ENCODE peak calls at places on chromosomes 11 and 22, in eight cellular contexts. Y, H, M, N, A, L, F and C are unnamed samples.

GRCh38 chr11:1261241-1262071 is 38.6 kb downstream of the MUC5B start:
- DNase-seq in N (no peak), H (no peak), F (no peak), M (no peak), A (no peak), L (no peak), Y (no peak), C (no peak)

GRCh38 chr22:40628354-40629042 is 8.0 kb downstream of the MRTFA start:
- DNase-seq in F (no peak), L (no peak), M (no peak), H (no peak), Y (no peak), A (no peak), N (peak), C (no peak)

GRCh38 chr11:2298131-2298794 is 3.5 kb downstream of the C11orf21 start:
- DNase-seq in M (peak), L (peak), H (no peak), F (no peak), Y (no peak), N (no peak), A (no peak), C (no peak)

GRCh38 chr11:65867284-65868071 is 5.1 kb downstream of the EFEMP2 start:
- DNase-seq in A (no peak), H (no peak), F (no peak), Y (no peak), L (no peak), N (no peak), M (peak), C (no peak)

GRCh38 chr22:49372111-49372529 is 455.6 kb downstream of the BRD1 start:
- DNase-seq in F (no peak), Y (no peak), H (no peak), M (peak), N (no peak), A (no peak), L (peak), C (no peak)

GRCh38 chr22:46732041-46732379 is 6.0 kb downstream of the CERK start:
- DNase-seq in M (no peak), H (no peak), Y (no peak), L (no peak), N (no peak), A (no peak), F (no peak), C (no peak)

GRCh38 chr11:85485902-85486301 is 141.2 kb downstream of the DLG2 start:
- DNase-seq in N (no peak), H (no peak), F (no peak), Y (no peak), L (no peak), M (no peak), A (no peak), C (no peak)

GRCh38 chr11:70669871-70670683 is 271.7 kb downstream of the CTTN start:
- DNase-seq in H (no peak), M (no peak), F (no peak), Y (no peak), L (no peak), N (no peak), A (no peak), C (no peak)

GRCh38 chr11:8127442-8127841 is 41.4 kb downstream of the RIC3 start:
- DNase-seq in M (no peak), H (no peak), F (no peak), A (no peak), L (no peak), Y (no peak), N (no peak), C (no peak)

GRCh38 chr11:47881145-47881544 is 33.0 kb upstream of the NUP160 start:
- DNase-seq in Y (no peak), L (peak), M (no peak), N (no peak), A (no peak), H (no peak), F (no peak), C (no peak)

GRCh38 chr11:22431074-22431473 is 92.9 kb downstream of the SLC17A6 start:
- DNase-seq in M (no peak), Y (no peak), A (no peak), N (no peak), F (no peak), L (no peak), H (no peak), C (no peak)

GRCh38 chr11:126391970-126392637 is 36.6 kb downstream of the ST3GAL4 start:
- DNase-seq in A (no peak), F (peak), M (no peak), L (peak), N (no peak), H (no peak), Y (no peak), C (peak)

GRCh38 chr11:47359586-47359985 is 7.1 kb upstream of the MYBPC3 start:
- DNase-seq in L (no peak), Y (no peak), H (no peak), F (no peak), M (no peak), A (no peak), N (no peak), C (peak)

GRCh38 chr22:37079668-37080171 is 28.2 kb downstream of the KCTD17 start:
- DNase-seq in F (no peak), M (no peak), Y (no peak), N (peak), H (peak), A (peak), L (no peak), C (no peak)

GRCh38 chr22:30825711-30826505 is 131.2 kb downstream of the OSBP2 start:
- DNase-seq in A (no peak), N (no peak), H (no peak), L (peak), F (no peak), M (no peak), Y (no peak), C (no peak)

GRCh38 chr11:132439711-132440300 is 1069.4 kb downstream of the NTM start:
- DNase-seq in L (no peak), F (no peak), Y (no peak), A (no peak), H (no peak), N (peak), M (no peak), C (no peak)

GRCh38 chr22:37329239-37330140 is 47.2 kb downstream of the CYTH4 start:
- DNase-seq in Y (no peak), F (no peak), M (no peak), A (no peak), H (no peak), N (peak), L (no peak), C (no peak)

GRCh38 chr11:37544491-37544890 is 946.5 kb upstream of the RAG2 start:
- DNase-seq in L (no peak), M (no peak), A (no peak), Y (no peak), H (no peak), F (no peak), N (no peak), C (no peak)

GRCh38 chr22:30855266-30855665 is 113.3 kb downstream of the MORC2 start:
- DNase-seq in Y (no peak), M (no peak), N (no peak), H (no peak), A (no peak), L (peak), F (no peak), C (no peak)

GRCh38 chr22:27456696-27457503 is 344.7 kb downstream of the MN1 start:
- DNase-seq in M (no peak), N (peak), H (no peak), Y (no peak), F (no peak), A (no peak), L (no peak), C (no peak)

GRCh38 chr11:9687736-9688494 is 24.0 kb downstream of the SWAP70 start:
- DNase-seq in H (no peak), Y (no peak), N (peak), M (no peak), F (no peak), A (no peak), L (no peak), C (no peak)

GRCh38 chr11:116309446-116309845 is 463.3 kb downstream of the BUD13 start:
- DNase-seq in Y (no peak), M (no peak), H (no peak), L (no peak), A (no peak), N (no peak), F (no peak), C (no peak)

GRCh38 chr11:92272651-92273050 is 48.0 kb downstream of the FAT3 start:
- DNase-seq in L (no peak), Y (no peak), H (no peak), F (no peak), N (no peak), M (no peak), A (no peak), C (no peak)

GRCh38 chr22:17090550-17090949 is 5.8 kb downstream of the IL17RA start:
- DNase-seq in L (no peak), A (no peak), N (no peak), F (no peak), H (no peak), Y (no peak), M (no peak), C (no peak)

GRCh38 chr11:45412033-45412432 is 125.9 kb upstream of the SYT13 start:
- DNase-seq in L (peak), A (no peak), F (no peak), N (no peak), H (no peak), M (no peak), Y (no peak), C (no peak)

GRCh38 chr22:36569999-36570398 is 41.0 kb upstream of the EIF3D start:
- DNase-seq in F (no peak), Y (no peak), L (no peak), H (no peak), N (peak), A (no peak), M (no peak), C (no peak)

GRCh38 chr11:77779935-77780334 is 40.6 kb downstream of the RSF1 start:
- DNase-seq in L (no peak), A (no peak), M (no peak), F (no peak), H (no peak), N (peak), Y (no peak), C (no peak)

GRCh38 chr11:8709002-8709672 is 26.5 kb downstream of the RPL27A start:
- DNase-seq in H (no peak), A (no peak), M (peak), Y (no peak), N (peak), F (no peak), L (peak), C (no peak)

GRCh38 chr11:75434051-75434450 is 1.0 kb upstream of the KLHL35 start:
- DNase-seq in M (no peak), H (no peak), L (no peak), A (no peak), Y (no peak), N (no peak), F (no peak), C (no peak)

GRCh38 chr11:69326622-69327219 is 32.8 kb downstream of the MYEOV start:
- DNase-seq in L (peak), N (no peak), F (no peak), Y (no peak), M (peak), H (no peak), A (no peak), C (no peak)

GRCh38 chr11:44047931-44048431 is at the start of gene ACCSL:
- DNase-seq in L (no peak), F (no peak), H (no peak), Y (no peak), A (no peak), N (peak), M (no peak), C (no peak)